ENCODE peak calls at places on chromosomes 12 and 14, in six cellular contexts. F is body of pancreas, R is Peyer's patch, X is right lobe of liver, W is stomach, O is upper lobe of left lung. V is an unnamed sample.

GRCh38 chr12:120055231-120055630 is 61.3 kb downstream of the RAB35 start:
- DNase-seq in F (no peak), R (no peak), X (no peak), W (no peak), O (no peak), V (no peak)

GRCh38 chr12:130017571-130018449 is 114.0 kb upstream of the TMEM132D start:
- DNase-seq in F (no peak), R (no peak), X (no peak), W (no peak), O (peak; percentile 81), V (no peak)

GRCh38 chr14:68405959-68406358 is 386.9 kb downstream of the ZFP36L1 start:
- DNase-seq in F (no peak), R (no peak), X (no peak), W (no peak), O (no peak), V (no peak)

GRCh38 chr12:130987151-130987931 is 33.6 kb downstream of the ADGRD1 start:
- DNase-seq in F (no peak), R (no peak), X (no peak), W (no peak), O (no peak), V (no peak)

GRCh38 chr14:34539407-34540180 is at the start of gene EAPP:
- DNase-seq in F (peak; percentile 98), R (peak; percentile 99), X (peak; percentile 99), W (peak; percentile 99), O (peak; percentile 96), V (peak; percentile 97)

GRCh38 chr12:104457746-104458644 is 1.2 kb downstream of the CHST11 start:
- DNase-seq in F (peak; percentile 35), R (peak; percentile 74), X (peak; percentile 42), W (peak; percentile 41), O (peak; percentile 88), V (no peak)

GRCh38 chr14:103755060-103755459 is 39.5 kb downstream of the ZFYVE21 start:
- DNase-seq in F (no peak), R (no peak), X (no peak), W (no peak), O (no peak), V (no peak)

GRCh38 chr14:81743605-81744004 is 210.0 kb upstream of the SEL1L start:
- DNase-seq in F (no peak), R (no peak), X (no peak), W (no peak), O (no peak), V (no peak)

GRCh38 chr14:69101331-69101826 is 51.5 kb downstream of the DCAF5 start:
- DNase-seq in F (no peak), R (no peak), X (no peak), W (no peak), O (no peak), V (no peak)

GRCh38 chr14:32382704-32383103 is 53.6 kb downstream of the AKAP6 start:
- DNase-seq in F (no peak), R (no peak), X (peak; percentile 36), W (no peak), O (no peak), V (no peak)

GRCh38 chr12:113983777-113984448 is 17.8 kb upstream of the RBM19 start:
- DNase-seq in F (no peak), R (no peak), X (no peak), W (no peak), O (no peak), V (no peak)

GRCh38 chr12:53004582-53004981 is 1.7 kb upstream of the EIF4B start:
- DNase-seq in F (no peak), R (no peak), X (no peak), W (no peak), O (no peak), V (no peak)

GRCh38 chr12:53004178-53004577 is 2.1 kb upstream of the EIF4B start:
- DNase-seq in F (no peak), R (no peak), X (no peak), W (no peak), O (no peak), V (no peak)

GRCh38 chr12:53005986-53006809 is at the start of gene EIF4B:
- DNase-seq in F (peak; percentile 100), R (peak; percentile 100), X (peak; percentile 100), W (peak; percentile 100), O (peak; percentile 99), V (peak; percentile 99)

GRCh38 chr12:53005215-53005985 is 856 bp upstream of the EIF4B start:
- DNase-seq in F (peak; percentile 34), R (peak; percentile 49), X (peak; percentile 29), W (no peak), O (no peak), V (peak; percentile 29)

GRCh38 chr12:53006810-53007742 is 820 bp downstream of the EIF4B start:
- DNase-seq in F (peak; percentile 73), R (peak; percentile 83), X (peak; percentile 84), W (peak; percentile 75), O (peak; percentile 94), V (peak; percentile 95)
- TF ChIP-seq POLR2A in F (no peak), R (no peak), X (no peak), W (no peak), O (no peak), V (no peak)

GRCh38 chr12:127670796-127671195 is 596.2 kb upstream of the TMEM132C start:
- DNase-seq in F (no peak), R (no peak), X (no peak), W (no peak), O (peak; percentile 25), V (no peak)
- TF ChIP-seq CTCF in F (no peak), R (no peak), X (no peak), W (no peak), O (no peak), V (no peak)

GRCh38 chr14:24054324-24054641 is 2.5 kb downstream of the CARMIL3 start:
- DNase-seq in F (no peak), R (no peak), X (no peak), W (no peak), O (no peak), V (no peak)

GRCh38 chr14:24051162-24051788 is 534 bp upstream of the CARMIL3 start:
- DNase-seq in F (no peak), R (no peak), X (no peak), W (peak; percentile 28), O (no peak), V (peak; percentile 43)

GRCh38 chr14:24051789-24052655 is at the start of gene CARMIL3:
- DNase-seq in F (peak; percentile 69), R (peak; percentile 76), X (peak; percentile 61), W (peak; percentile 70), O (peak; percentile 94), V (no peak)

GRCh38 chr14:24053548-24054323 is 1.9 kb downstream of the CARMIL3 start:
- DNase-seq in F (no peak), R (no peak), X (no peak), W (no peak), O (no peak), V (no peak)

GRCh38 chr14:24052656-24053547 is 1.1 kb downstream of the CARMIL3 start:
- DNase-seq in F (no peak), R (no peak), X (no peak), W (no peak), O (no peak), V (no peak)
- H3K4me3 ChIP-seq in F (no peak overlapping the region), R (peak overlapping the region; percentile 78), X (peak overlapping the region; percentile 62), W (peak overlapping the region; percentile 64), O (peak overlapping the region; percentile 80), V (no peak overlapping the region)

DNA sequence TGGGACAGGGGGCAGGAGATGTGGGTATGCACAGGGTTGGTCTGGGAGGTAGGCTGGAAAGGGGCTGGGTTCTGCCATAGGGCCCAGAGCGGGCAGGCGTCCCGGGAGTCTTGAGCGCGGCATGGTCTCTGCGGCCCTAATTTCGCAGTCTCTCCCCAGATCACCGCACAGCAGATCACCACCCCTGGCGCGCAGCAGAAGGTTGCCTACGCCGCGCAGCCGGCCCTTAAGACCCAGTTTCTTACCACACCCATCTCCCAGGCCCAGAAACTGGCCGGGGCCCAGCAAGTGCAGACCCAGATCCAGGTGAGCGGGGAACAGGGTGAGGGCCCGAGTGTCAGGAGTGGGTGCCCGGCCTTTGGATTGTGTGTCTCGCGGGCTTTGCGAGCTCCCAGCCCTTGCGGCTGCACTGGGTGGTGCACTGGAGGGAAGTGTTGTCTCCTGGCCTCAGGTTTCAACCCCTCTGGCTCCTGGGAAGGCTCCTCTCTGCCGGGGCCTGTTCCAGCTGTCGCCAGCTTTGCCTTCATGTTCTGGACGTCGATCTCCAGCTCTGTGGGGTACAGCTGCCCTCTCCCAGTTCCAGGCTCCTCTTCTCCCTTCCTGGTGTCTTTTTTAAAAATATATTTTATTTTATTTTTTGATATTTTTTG is 74.7 kb downstream of the DDX51 start:
- DNase-seq in F (no peak), R (no peak), X (no peak), W (no peak), O (peak; percentile 69), V (no peak)
- TF ChIP-seq POLR2A in F (no peak), R (no peak), X (no peak), W (no peak), O (no peak), V (no peak)

GRCh38 chr12:2136901-2137300 is 84.1 kb downstream of the CACNA1C start:
- DNase-seq in F (no peak), R (no peak), X (no peak), W (no peak), O (peak; percentile 68), V (no peak)
- TF ChIP-seq CTCF in F (no peak), R (no peak), X (no peak), W (no peak), O (no peak), V (no peak)

DNA sequence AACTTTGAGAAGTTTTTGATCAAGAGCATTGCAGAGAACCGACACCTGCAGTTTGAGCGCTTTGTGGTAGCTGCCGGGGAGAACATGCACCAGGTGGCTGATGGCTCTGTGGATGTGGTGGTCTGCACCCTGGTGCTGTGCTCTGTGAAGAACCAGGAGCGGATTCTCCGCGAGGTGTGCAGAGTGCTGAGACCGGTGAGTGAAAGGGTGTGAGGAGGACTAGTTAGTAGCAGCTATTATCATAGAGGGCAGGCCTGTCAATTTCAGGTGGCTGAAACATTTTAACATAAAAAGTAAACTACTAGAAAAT is 27.0 kb upstream of the HIGD1C start:
- DNase-seq in F (no peak), R (no peak), X (no peak), W (no peak), O (no peak), V (no peak)
- H3K4me3 ChIP-seq in F (peak overlapping the region; percentile 79), R (peak overlapping the region; percentile 52), X (peak overlapping the region; percentile 80), W (peak overlapping the region; percentile 85), O (peak overlapping the region; percentile 83), V (peak overlapping the region; percentile 75)

GRCh38 chr12:13210022-13210539 is 13.6 kb downstream of the EMP1 start:
- DNase-seq in F (no peak), R (no peak), X (no peak), W (no peak), O (no peak), V (no peak)

GRCh38 chr12:13209279-13210021 is 12.9 kb downstream of the EMP1 start:
- DNase-seq in F (no peak), R (no peak), X (no peak), W (no peak), O (no peak), V (no peak)

GRCh38 chr12:13210543-13211190 is 14.1 kb downstream of the EMP1 start:
- DNase-seq in F (no peak), R (no peak), X (no peak), W (no peak), O (no peak), V (no peak)

GRCh38 chr12:13211191-13211858 is 14.8 kb downstream of the EMP1 start:
- DNase-seq in F (no peak), R (no peak), X (no peak), W (no peak), O (no peak), V (no peak)

GRCh38 chr12:13211859-13212664 is 15.5 kb downstream of the EMP1 start:
- DNase-seq in F (peak; percentile 74), R (peak; percentile 87), X (no peak), W (peak; percentile 66), O (no peak), V (no peak)
- TF ChIP-seq POLR2A in F (no peak), R (no peak), X (no peak), W (no peak), O (no peak), V (no peak)